ENCODE peak calls at places on chromosomes 11 and 22, in five cellular contexts. One of them, this sample, is unnamed.

GRCh38 chr11:65553301-65554001 is 4.7 kb downstream of the LTBP3 start:
- DNase-seq in body of pancreas: no peak
- DNase-seq in cardiac fibroblast: no peak
- DNase-seq in dorsolateral prefrontal cortex: no peak
- DNase-seq in endodermal cell: peak; percentile 89
- DNase-seq in this sample: peak; percentile 89

GRCh38 chr11:19738124-19738523 is 25.5 kb downstream of the NAV2 start:
- DNase-seq in body of pancreas: no peak
- DNase-seq in cardiac fibroblast: no peak
- DNase-seq in dorsolateral prefrontal cortex: no peak
- DNase-seq in endodermal cell: no peak
- DNase-seq in this sample: no peak

GRCh38 chr22:23984430-23984829 is 4.5 kb downstream of the GSTT2 start:
- DNase-seq in body of pancreas: no peak
- DNase-seq in cardiac fibroblast: peak; percentile 26
- DNase-seq in dorsolateral prefrontal cortex: no peak
- DNase-seq in endodermal cell: no peak
- DNase-seq in this sample: no peak

GRCh38 chr11:64476866-64477265 is 114.2 kb upstream of the SLC22A12 start:
- DNase-seq in body of pancreas: no peak
- DNase-seq in cardiac fibroblast: no peak
- DNase-seq in dorsolateral prefrontal cortex: no peak
- DNase-seq in endodermal cell: no peak
- DNase-seq in this sample: no peak

GRCh38 chr11:113296016-113296415 is 18.4 kb upstream of the TTC12 start:
- DNase-seq in body of pancreas: no peak
- DNase-seq in cardiac fibroblast: no peak
- DNase-seq in dorsolateral prefrontal cortex: no peak
- DNase-seq in endodermal cell: no peak
- DNase-seq in this sample: no peak

GRCh38 chr11:16001899-16002426 is 354.4 kb downstream of the SOX6 start:
- DNase-seq in body of pancreas: peak; percentile 35
- DNase-seq in cardiac fibroblast: peak; percentile 92
- DNase-seq in dorsolateral prefrontal cortex: no peak
- DNase-seq in endodermal cell: no peak
- DNase-seq in this sample: no peak

GRCh38 chr11:8652140-8652539 is 30.3 kb downstream of the TRIM66 start:
- DNase-seq in body of pancreas: no peak
- DNase-seq in cardiac fibroblast: peak; percentile 73
- DNase-seq in dorsolateral prefrontal cortex: no peak
- DNase-seq in endodermal cell: no peak
- DNase-seq in this sample: no peak

GRCh38 chr11:9280655-9281301 is 15.6 kb upstream of the DENND5A start:
- DNase-seq in body of pancreas: peak; percentile 42
- DNase-seq in cardiac fibroblast: peak; percentile 74
- DNase-seq in dorsolateral prefrontal cortex: no peak
- DNase-seq in endodermal cell: peak; percentile 6
- DNase-seq in this sample: no peak

GRCh38 chr11:69587454-69588081 is 53.4 kb upstream of the CCND1 start:
- DNase-seq in body of pancreas: no peak
- DNase-seq in cardiac fibroblast: peak; percentile 9
- DNase-seq in dorsolateral prefrontal cortex: no peak
- DNase-seq in endodermal cell: no peak
- DNase-seq in this sample: no peak

GRCh38 chr22:37024339-37025157 is 5.0 kb downstream of the MPST start:
- DNase-seq in body of pancreas: no peak
- DNase-seq in cardiac fibroblast: no peak
- DNase-seq in dorsolateral prefrontal cortex: no peak
- DNase-seq in endodermal cell: no peak
- DNase-seq in this sample: no peak

GRCh38 chr22:30078320-30079311 is 1.6 kb upstream of the HORMAD2 start:
- DNase-seq in body of pancreas: no peak
- DNase-seq in cardiac fibroblast: no peak
- DNase-seq in dorsolateral prefrontal cortex: no peak
- DNase-seq in endodermal cell: peak; percentile 49
- DNase-seq in this sample: peak; percentile 48

GRCh38 chr11:9206496-9206895 is 58.7 kb downstream of the DENND5A start:
- DNase-seq in body of pancreas: no peak
- DNase-seq in cardiac fibroblast: peak; percentile 72
- DNase-seq in dorsolateral prefrontal cortex: no peak
- DNase-seq in endodermal cell: no peak
- DNase-seq in this sample: no peak

GRCh38 chr11:111525456-111525855 is 10.9 kb downstream of the HOATZ start:
- DNase-seq in body of pancreas: no peak
- DNase-seq in cardiac fibroblast: no peak
- DNase-seq in dorsolateral prefrontal cortex: no peak
- DNase-seq in endodermal cell: no peak
- DNase-seq in this sample: no peak

GRCh38 chr11:95456704-95457491 is 225.9 kb upstream of the SESN3 start:
- DNase-seq in body of pancreas: no peak
- DNase-seq in cardiac fibroblast: peak; percentile 85
- DNase-seq in dorsolateral prefrontal cortex: no peak
- DNase-seq in endodermal cell: no peak
- DNase-seq in this sample: no peak

GRCh38 chr11:13786688-13787087 is 118.2 kb downstream of the FAR1 start:
- DNase-seq in body of pancreas: no peak
- DNase-seq in cardiac fibroblast: no peak
- DNase-seq in dorsolateral prefrontal cortex: no peak
- DNase-seq in endodermal cell: no peak
- DNase-seq in this sample: no peak

GRCh38 chr22:29773233-29773632 is 6.1 kb downstream of the UQCR10 start:
- DNase-seq in body of pancreas: no peak
- DNase-seq in cardiac fibroblast: no peak
- DNase-seq in dorsolateral prefrontal cortex: no peak
- DNase-seq in endodermal cell: peak; percentile 69
- DNase-seq in this sample: no peak

GRCh38 chr22:41565403-41566054 is 4.7 kb downstream of the CSDC2 start:
- DNase-seq in body of pancreas: peak; percentile 35
- DNase-seq in cardiac fibroblast: peak; percentile 83
- DNase-seq in dorsolateral prefrontal cortex: no peak
- DNase-seq in endodermal cell: peak; percentile 75
- DNase-seq in this sample: peak; percentile 61

GRCh38 chr11:11979487-11980117 is 28.8 kb downstream of the DKK3 start:
- DNase-seq in body of pancreas: peak; percentile 29
- DNase-seq in cardiac fibroblast: peak; percentile 80
- DNase-seq in dorsolateral prefrontal cortex: no peak
- DNase-seq in endodermal cell: peak; percentile 64
- DNase-seq in this sample: no peak

GRCh38 chr11:64594159-64594939 is 3.3 kb downstream of the SLC22A12 start:
- DNase-seq in body of pancreas: no peak
- DNase-seq in cardiac fibroblast: no peak
- DNase-seq in dorsolateral prefrontal cortex: no peak
- DNase-seq in endodermal cell: no peak
- DNase-seq in this sample: no peak

GRCh38 chr22:18056161-18056666 is 21.6 kb upstream of the PEX26 start:
- DNase-seq in body of pancreas: peak; percentile 27
- DNase-seq in cardiac fibroblast: peak; percentile 40
- DNase-seq in dorsolateral prefrontal cortex: peak; percentile 72
- DNase-seq in endodermal cell: no peak
- DNase-seq in this sample: no peak

GRCh38 chr11:44101098-44101497 is 5.6 kb downstream of the EXT2 start:
- DNase-seq in body of pancreas: no peak
- DNase-seq in cardiac fibroblast: no peak
- DNase-seq in dorsolateral prefrontal cortex: no peak
- DNase-seq in endodermal cell: no peak
- DNase-seq in this sample: no peak

GRCh38 chr11:37532271-37532670 is 934.2 kb upstream of the RAG2 start:
- DNase-seq in body of pancreas: no peak
- DNase-seq in cardiac fibroblast: no peak
- DNase-seq in dorsolateral prefrontal cortex: no peak
- DNase-seq in endodermal cell: no peak
- DNase-seq in this sample: no peak

GRCh38 chr11:107770546-107770945 is 58.7 kb upstream of the SLN start:
- DNase-seq in body of pancreas: no peak
- DNase-seq in cardiac fibroblast: peak; percentile 10
- DNase-seq in dorsolateral prefrontal cortex: no peak
- DNase-seq in endodermal cell: no peak
- DNase-seq in this sample: no peak

GRCh38 chr22:49951986-49952896 is 8.3 kb upstream of the PIM3 start:
- DNase-seq in body of pancreas: peak; percentile 62
- DNase-seq in cardiac fibroblast: peak; percentile 89
- DNase-seq in dorsolateral prefrontal cortex: no peak
- DNase-seq in endodermal cell: no peak
- DNase-seq in this sample: peak; percentile 82

DNA sequence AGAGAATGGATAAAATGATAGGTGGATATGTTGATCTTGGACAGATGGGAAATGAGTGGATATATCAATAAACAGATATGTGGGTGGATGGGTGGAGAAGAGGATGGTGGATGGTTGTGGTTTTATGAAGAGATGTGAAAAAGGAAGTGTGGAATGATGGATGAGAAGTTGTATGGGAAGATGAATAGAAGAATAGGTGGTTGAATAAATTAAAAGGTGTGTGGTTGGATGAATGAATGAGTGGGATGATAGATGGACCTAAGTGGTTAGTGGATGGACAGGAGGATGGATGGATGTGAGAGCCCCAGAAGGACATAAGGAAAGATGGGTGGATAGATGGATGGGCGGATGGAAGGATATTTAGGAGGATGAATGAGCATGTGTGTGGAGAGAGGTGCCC is 913 bp upstream of the CD44 start:
- DNase-seq in body of pancreas: no peak
- DNase-seq in cardiac fibroblast: no peak
- DNase-seq in dorsolateral prefrontal cortex: no peak
- DNase-seq in endodermal cell: no peak
- DNase-seq in this sample: no peak
- H3K4me3 ChIP-seq in body of pancreas: no peak overlapping the region
- H3K4me3 ChIP-seq in cardiac fibroblast: no peak overlapping the region
- H3K4me3 ChIP-seq in dorsolateral prefrontal cortex: no peak overlapping the region
- H3K4me3 ChIP-seq in endodermal cell: no peak overlapping the region
- H3K4me3 ChIP-seq in this sample: no peak overlapping the region

DNA sequence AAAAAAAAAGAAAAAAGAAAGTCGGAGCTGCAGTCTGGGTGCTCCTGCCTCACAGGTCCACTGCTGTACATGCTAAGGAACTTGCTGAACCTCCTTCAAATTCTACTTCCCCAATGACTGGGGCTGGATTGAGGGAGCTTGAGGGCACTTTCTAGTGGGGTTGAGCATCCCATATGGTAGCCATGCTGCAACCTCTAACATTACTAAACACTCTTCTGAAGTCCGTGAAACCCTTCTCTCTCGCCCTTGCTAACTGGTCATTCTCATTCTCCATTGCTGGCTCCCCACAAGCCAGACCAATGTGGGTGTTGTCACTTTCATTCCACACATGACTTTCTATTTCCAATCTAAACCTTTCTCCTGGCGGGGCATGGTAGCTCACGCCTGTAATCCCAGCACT is 1.2 kb downstream of the ESS2 start:
- DNase-seq in body of pancreas: no peak
- DNase-seq in cardiac fibroblast: no peak
- DNase-seq in dorsolateral prefrontal cortex: no peak
- DNase-seq in endodermal cell: no peak
- DNase-seq in this sample: no peak
- H3K4me3 ChIP-seq in body of pancreas: no peak overlapping the region
- H3K4me3 ChIP-seq in cardiac fibroblast: no peak overlapping the region
- H3K4me3 ChIP-seq in dorsolateral prefrontal cortex: peak overlapping the region; percentile 98
- H3K4me3 ChIP-seq in endodermal cell: peak overlapping the region; percentile 91
- H3K4me3 ChIP-seq in this sample: no peak overlapping the region

GRCh38 chr22:42716221-42716620 is 4.4 kb downstream of the A4GALT start:
- DNase-seq in body of pancreas: no peak
- DNase-seq in cardiac fibroblast: no peak
- DNase-seq in dorsolateral prefrontal cortex: no peak
- DNase-seq in endodermal cell: no peak
- DNase-seq in this sample: no peak

GRCh38 chr22:42716649-42717127 is 4.0 kb downstream of the A4GALT start:
- DNase-seq in body of pancreas: no peak
- DNase-seq in cardiac fibroblast: no peak
- DNase-seq in dorsolateral prefrontal cortex: no peak
- DNase-seq in endodermal cell: no peak
- DNase-seq in this sample: no peak

GRCh38 chr22:42719656-42720262 is 911 bp downstream of the A4GALT start:
- DNase-seq in body of pancreas: no peak
- DNase-seq in cardiac fibroblast: peak; percentile 23
- DNase-seq in dorsolateral prefrontal cortex: no peak
- DNase-seq in endodermal cell: peak; percentile 77
- DNase-seq in this sample: peak; percentile 82

GRCh38 chr22:42719133-42719532 is 1.5 kb downstream of the A4GALT start:
- DNase-seq in body of pancreas: no peak
- DNase-seq in cardiac fibroblast: peak; percentile 31
- DNase-seq in dorsolateral prefrontal cortex: no peak
- DNase-seq in endodermal cell: peak; percentile 48
- DNase-seq in this sample: no peak

GRCh38 chr22:42717197-42717967 is 3.3 kb downstream of the A4GALT start:
- DNase-seq in body of pancreas: no peak
- DNase-seq in cardiac fibroblast: peak; percentile 29
- DNase-seq in dorsolateral prefrontal cortex: no peak
- DNase-seq in endodermal cell: peak; percentile 90
- DNase-seq in this sample: peak; percentile 77
- H3K4me3 ChIP-seq in body of pancreas: no peak overlapping the region
- H3K4me3 ChIP-seq in cardiac fibroblast: no peak overlapping the region
- H3K4me3 ChIP-seq in dorsolateral prefrontal cortex: no peak overlapping the region
- H3K4me3 ChIP-seq in endodermal cell: no peak overlapping the region
- H3K4me3 ChIP-seq in this sample: no peak overlapping the region

GRCh38 chr11:329886-330253 is 9.2 kb upstream of the IFITM3 start:
- DNase-seq in body of pancreas: no peak
- DNase-seq in cardiac fibroblast: no peak
- DNase-seq in dorsolateral prefrontal cortex: no peak
- DNase-seq in endodermal cell: peak; percentile 20
- DNase-seq in this sample: no peak

GRCh38 chr11:332651-333480 is 12.2 kb upstream of the IFITM3 start:
- DNase-seq in body of pancreas: no peak
- DNase-seq in cardiac fibroblast: no peak
- DNase-seq in dorsolateral prefrontal cortex: no peak
- DNase-seq in endodermal cell: no peak
- DNase-seq in this sample: no peak

GRCh38 chr11:330307-330693 is 9.6 kb upstream of the IFITM3 start:
- DNase-seq in body of pancreas: no peak
- DNase-seq in cardiac fibroblast: no peak
- DNase-seq in dorsolateral prefrontal cortex: no peak
- DNase-seq in endodermal cell: peak; percentile 51
- DNase-seq in this sample: no peak

GRCh38 chr11:330694-331314 is 10.1 kb upstream of the IFITM3 start:
- DNase-seq in body of pancreas: no peak
- DNase-seq in cardiac fibroblast: no peak
- DNase-seq in dorsolateral prefrontal cortex: no peak
- DNase-seq in endodermal cell: peak; percentile 36
- DNase-seq in this sample: peak; percentile 29

DNA sequence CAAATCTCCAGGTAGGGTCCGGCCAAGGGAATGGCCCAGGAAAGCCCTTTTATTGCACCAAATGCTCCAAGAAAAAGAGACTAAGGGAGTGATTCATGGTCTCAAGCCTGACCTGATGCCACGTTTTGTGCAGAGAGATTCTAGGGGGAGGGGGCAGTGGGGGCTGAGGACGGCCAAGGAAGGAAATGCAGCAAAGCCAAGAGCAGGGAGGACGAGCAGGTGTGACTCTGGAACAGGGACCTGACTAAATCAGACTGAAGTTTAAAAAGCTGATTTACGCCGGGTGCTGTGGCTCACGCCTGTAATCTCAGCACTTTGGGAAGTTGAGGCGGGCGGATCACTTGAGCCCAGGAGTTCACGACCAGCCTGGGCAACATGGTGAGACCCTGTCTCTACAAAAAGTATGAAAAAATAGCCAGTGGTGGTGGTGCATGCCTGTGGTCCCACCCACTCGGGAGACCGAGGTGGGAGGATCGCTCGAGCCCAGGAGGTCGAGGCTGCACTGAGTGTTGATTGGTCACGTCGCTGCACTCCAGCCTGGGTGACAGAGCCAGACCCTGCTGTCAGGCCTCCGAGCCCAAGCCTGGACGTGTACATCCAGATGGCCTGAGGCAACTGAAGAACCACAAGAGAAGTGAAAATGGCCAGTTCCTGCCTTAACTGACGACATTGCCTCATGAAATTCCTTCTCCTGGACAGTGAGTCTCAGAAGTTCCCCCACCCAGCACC is 10.8 kb upstream of the IFITM3 start:
- DNase-seq in body of pancreas: no peak
- DNase-seq in cardiac fibroblast: no peak
- DNase-seq in dorsolateral prefrontal cortex: no peak
- DNase-seq in endodermal cell: peak; percentile 34
- DNase-seq in this sample: no peak
- H3K4me3 ChIP-seq in body of pancreas: no peak overlapping the region
- H3K4me3 ChIP-seq in cardiac fibroblast: no peak overlapping the region
- H3K4me3 ChIP-seq in dorsolateral prefrontal cortex: no peak overlapping the region
- H3K4me3 ChIP-seq in endodermal cell: no peak overlapping the region
- H3K4me3 ChIP-seq in this sample: no peak overlapping the region

This sample was measured in H7.